ENCODE peak calls at places on chromosomes 6 and 20, in seven cellular contexts. O is adrenal gland, W is tibial artery, E is GM12878, Y is uterus, N is heart right ventricle, Z is psoas muscle. C is an unnamed sample. For H3K4me1, the result is how much of the 10 kb centered on the place peaks cover.

GRCh38 chr20:20487811-20488210 is 119.9 kb downstream of the INSM1 start:
- DNase-seq in W (no peak), N (no peak), Z (no peak), O (no peak), E (no peak), Y (no peak), C (no peak)

GRCh38 chr20:63831696-63832686 is 927 bp upstream of the ZBTB46 start:
- DNase-seq in N (peak), O (no peak), Y (peak), W (no peak), E (no peak), Z (peak), C (peak)

GRCh38 chr20:64136004-64136710 is 28.1 kb upstream of the MYT1 start:
- DNase-seq in N (no peak), E (no peak), Y (no peak), Z (no peak), O (peak), W (no peak), C (no peak)

GRCh38 chr6:100663219-100663863 is 198.6 kb upstream of the SIM1 start:
- DNase-seq in E (no peak), N (no peak), O (no peak), Y (no peak), W (no peak), Z (no peak), C (no peak)

GRCh38 chr6:90074161-90074560 is 179.9 kb downstream of the GJA10 start:
- DNase-seq in O (no peak), Y (no peak), N (no peak), W (no peak), E (no peak), Z (no peak), C (no peak)

GRCh38 chr6:105536961-105537360 is 134.1 kb upstream of the PREP start:
- DNase-seq in O (no peak), Y (no peak), W (no peak), N (no peak), E (no peak), Z (no peak), C (no peak)

GRCh38 chr6:127436578-127437110 is 22.5 kb downstream of the KIAA0408 start:
- DNase-seq in O (no peak), W (no peak), N (no peak), Y (no peak), Z (no peak), E (no peak), C (no peak)

GRCh38 chr6:48101277-48101676 is 9.7 kb downstream of the PTCHD4 start:
- DNase-seq in Y (no peak), W (no peak), Z (no peak), N (no peak), O (no peak), E (no peak), C (no peak)

GRCh38 chr20:41047975-41048305 is 19.3 kb downstream of the TOP1 start:
- DNase-seq in E (no peak), O (no peak), N (no peak), Z (no peak), W (no peak), Y (no peak), C (no peak)

DNA sequence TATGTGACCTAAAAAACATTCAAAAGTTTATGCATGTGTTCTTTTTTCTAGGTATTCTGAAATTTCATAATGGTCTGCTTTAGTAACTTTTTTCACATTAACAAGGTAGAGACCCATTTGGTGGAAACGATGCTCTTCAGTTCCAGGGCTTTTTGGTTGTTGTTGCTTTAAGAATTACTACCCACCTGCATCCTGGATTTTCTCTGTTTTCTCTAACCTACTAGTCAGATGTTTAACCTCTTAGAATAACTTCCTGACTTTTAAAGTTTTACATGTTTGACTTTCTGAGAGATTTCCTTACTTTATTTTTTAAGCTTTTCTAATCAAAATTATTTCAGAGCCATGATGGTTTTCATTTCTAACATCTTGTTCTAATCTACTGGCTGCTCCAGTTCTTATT is 15.0 kb downstream of the TULP4 start:
- DNase-seq in Z (no peak), Y (no peak), O (no peak), W (no peak), E (no peak), N (no peak), C (no peak)
- H3K4me1 ChIP-seq in Z (under half), Y (under half), O (under half), W (under half), E (under half), N (under half), C (under half)

DNA sequence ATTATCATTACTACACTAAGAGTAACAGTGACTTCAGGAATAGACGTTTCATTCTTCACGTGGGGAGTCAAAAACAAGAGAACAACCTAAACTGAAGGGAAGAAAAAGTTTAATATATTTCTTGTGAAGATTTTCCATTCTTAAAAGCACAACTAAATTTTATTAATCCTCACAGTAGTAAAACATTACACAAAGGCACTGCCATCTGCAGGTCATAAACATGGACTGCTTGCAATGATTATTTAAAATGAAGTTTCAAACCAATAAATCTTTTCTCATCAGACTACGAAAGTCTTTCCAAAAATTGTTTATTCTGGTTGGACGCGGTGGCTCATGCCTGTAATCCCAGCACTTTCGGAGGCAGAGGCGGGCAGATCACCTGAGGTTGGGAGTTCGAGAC is 2.6 kb downstream of the NCOA5 start:
- DNase-seq in E (no peak), O (no peak), Z (no peak), Y (no peak), N (no peak), W (no peak), C (no peak)
- TF ChIP-seq CTCF in E (peak), O (peak), Z (peak), Y (no peak), N (no peak), W (peak), C (peak)

DNA sequence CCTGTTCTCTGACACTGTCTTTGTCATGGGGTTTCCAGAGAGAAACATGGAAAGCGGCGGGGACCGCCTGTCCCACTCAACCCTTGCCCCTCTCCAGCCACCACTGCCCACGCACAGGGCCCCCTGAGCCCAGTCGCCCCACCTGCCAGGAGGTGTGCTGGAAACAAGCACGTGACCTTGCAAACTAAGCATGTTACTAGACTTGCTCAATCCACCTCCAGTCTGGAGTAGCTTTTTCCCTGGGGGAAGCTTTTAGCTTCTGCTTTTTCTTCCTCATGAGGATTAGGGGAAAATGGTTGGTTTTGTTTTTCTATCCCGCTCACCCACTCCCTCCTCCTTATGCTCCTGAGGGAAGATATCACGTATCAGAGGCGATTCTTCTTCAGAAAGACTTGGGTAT is 105.7 kb downstream of the PLEKHG1 start:
- DNase-seq in Y (no peak), W (no peak), N (no peak), Z (no peak), O (no peak), E (no peak), C (no peak)
- H3K4me1 ChIP-seq in Y (under half), W (under half), N (under half), Z (under half), O (under half), E (under half), C (under half)

GRCh38 chr6:80744213-80744612 is 637.7 kb downstream of the BCKDHB start:
- DNase-seq in O (no peak), E (no peak), N (no peak), Z (no peak), W (no peak), Y (no peak), C (no peak)

DNA sequence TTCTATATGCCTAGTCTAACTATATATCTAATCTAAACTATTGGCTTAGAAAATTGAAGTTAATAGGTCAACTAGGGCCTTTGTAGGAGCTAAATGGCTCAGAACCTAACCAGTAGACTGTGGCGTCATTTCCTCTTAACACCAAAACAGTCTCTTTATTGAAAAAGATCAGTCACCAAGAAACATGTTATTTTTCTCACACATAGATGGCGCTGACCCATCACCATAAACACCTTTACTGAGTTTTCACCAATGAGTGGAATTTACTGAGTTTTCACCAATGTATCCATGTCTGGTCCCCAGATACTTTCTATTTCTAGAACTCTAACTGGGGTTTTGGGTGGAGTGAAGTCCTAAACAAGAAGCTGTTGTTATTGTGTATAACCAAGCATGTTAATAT is 636.0 kb downstream of the BCKDHB start:
- DNase-seq in O (no peak), E (no peak), W (no peak), Y (no peak), N (no peak), Z (no peak), C (no peak)
- TF ChIP-seq CTCF in O (peak), E (no peak), W (peak), Y (peak), N (peak), Z (no peak), C (peak)

GRCh38 chr6:7138111-7138510 is 30.4 kb downstream of the RREB1 start:
- DNase-seq in E (no peak), Z (no peak), Y (no peak), W (no peak), O (no peak), N (no peak), C (no peak)

GRCh38 chr6:7140631-7141366 is 33.0 kb downstream of the RREB1 start:
- DNase-seq in E (no peak), O (peak), N (peak), W (peak), Z (peak), Y (peak), C (peak)

GRCh38 chr6:7139835-7140470 is 32.2 kb downstream of the RREB1 start:
- DNase-seq in E (no peak), Y (no peak), Z (no peak), N (no peak), W (no peak), O (no peak), C (no peak)

GRCh38 chr6:7137335-7138106 is 29.8 kb downstream of the RREB1 start:
- DNase-seq in E (no peak), Y (peak), O (peak), N (peak), W (peak), Z (peak), C (peak)

GRCh38 chr6:7138921-7139358 is 31.2 kb downstream of the RREB1 start:
- DNase-seq in Y (no peak), O (no peak), N (no peak), E (no peak), W (no peak), Z (no peak), C (peak)
- H3K4me1 ChIP-seq in Y (under half), O (under half), N (half or more), E (half or more), W (under half), Z (half or more), C (under half)

DNA sequence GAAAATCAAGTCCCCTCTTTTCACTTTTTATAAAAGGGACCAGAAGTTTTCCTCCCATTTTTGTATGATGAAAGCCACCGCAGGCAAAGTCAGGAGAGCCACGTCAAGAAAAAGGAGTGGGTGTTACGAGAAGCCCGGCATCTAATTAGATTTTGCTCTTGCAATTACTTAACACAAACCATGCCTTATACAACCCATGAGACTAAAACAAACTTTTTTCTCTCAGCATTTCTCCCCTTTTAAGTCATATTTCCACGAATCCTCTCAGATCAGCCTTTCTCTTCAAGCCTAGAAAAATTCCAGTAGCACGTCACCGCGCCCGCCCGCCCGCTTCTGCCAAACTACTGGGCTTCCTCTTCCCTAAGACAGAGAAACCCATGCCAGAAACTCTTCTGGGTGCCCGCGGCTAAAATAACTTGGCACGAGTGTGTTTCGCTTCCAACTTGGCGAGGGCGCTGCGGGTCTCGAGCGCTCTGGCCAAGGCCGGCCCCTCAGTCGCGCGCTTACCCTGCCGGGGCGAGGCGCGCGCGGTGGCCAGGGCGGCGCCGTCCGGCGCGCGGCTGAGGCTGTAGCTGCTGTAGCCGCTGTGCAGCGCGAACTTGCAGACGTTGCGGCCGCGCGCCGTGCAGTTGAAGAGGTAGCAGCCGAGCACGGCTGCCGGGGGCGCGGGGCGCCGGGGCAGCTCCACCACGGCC is 1.1 kb downstream of the LRP11 start:
- DNase-seq in W (peak), Z (peak), N (peak), Y (peak), O (peak), E (no peak), C (peak)
- TF ChIP-seq CTCF in W (no peak), Z (no peak), N (no peak), Y (no peak), O (no peak), E (no peak), C (no peak)

DNA sequence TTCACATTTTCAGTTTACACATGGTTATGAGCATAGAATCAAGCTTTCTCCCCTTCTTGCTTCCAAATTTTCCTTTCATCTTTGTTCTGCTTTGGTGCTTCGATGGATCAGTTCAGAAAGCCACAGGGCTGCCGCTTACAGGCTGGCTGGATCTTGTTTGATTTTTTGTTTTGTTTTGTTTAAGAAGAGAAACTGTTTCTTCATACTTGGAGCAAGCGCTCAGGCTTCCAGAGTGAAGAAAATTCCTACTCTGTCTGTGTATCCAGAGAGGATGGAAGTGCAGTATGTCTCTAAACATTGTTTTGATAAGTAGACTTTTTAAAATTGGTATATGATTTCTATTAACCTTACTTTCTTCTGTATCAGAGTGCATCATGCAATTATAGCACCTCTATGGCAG is 66.9 kb downstream of the ARID1B start:
- DNase-seq in Y (no peak), O (no peak), N (no peak), W (no peak), E (no peak), Z (no peak), C (no peak)
- H3K4me1 ChIP-seq in Y (under half), O (under half), N (half or more), W (under half), E (under half), Z (half or more), C (under half)